ENCODE peak calls at places on chromosomes 12 and 14, in seven cellular contexts. V, N, Q, A, W, J and L are unnamed samples.

GRCh38 chr12:48972213-48973021 is 882 bp upstream of the WNT10B start:
- DNase-seq in V (peak), N (peak), Q (peak), A (no peak), W (no peak), J (peak), L (no peak)

GRCh38 chr12:50580436-50580835 is 75.7 kb downstream of the DIP2B start:
- DNase-seq in V (no peak), N (no peak), Q (no peak), A (no peak), W (no peak), J (no peak), L (no peak)

GRCh38 chr14:104360522-104360921 is 219.0 kb upstream of the C14orf180 start:
- DNase-seq in V (peak), N (no peak), Q (no peak), A (no peak), W (no peak), J (no peak), L (no peak)

GRCh38 chr12:114529956-114530355 is 124.0 kb upstream of the TBX5 start:
- DNase-seq in V (no peak), N (no peak), Q (no peak), A (no peak), W (no peak), J (peak), L (no peak)

GRCh38 chr12:116309343-116309742 is 31.9 kb upstream of the MED13L start:
- DNase-seq in V (no peak), N (no peak), Q (no peak), A (no peak), W (no peak), J (no peak), L (no peak)

GRCh38 chr12:105698047-105698446 is 367.6 kb downstream of the C12orf75 start:
- DNase-seq in V (no peak), N (peak), Q (no peak), A (no peak), W (no peak), J (no peak), L (peak)

GRCh38 chr12:101829639-101830390 is 944 bp downstream of the GNPTAB start:
- DNase-seq in V (peak), N (peak), Q (no peak), A (no peak), W (no peak), J (no peak), L (peak)

GRCh38 chr12:123474493-123475255 is 16.7 kb downstream of the SNRNP35 start:
- DNase-seq in V (no peak), N (no peak), Q (no peak), A (no peak), W (no peak), J (no peak), L (no peak)

GRCh38 chr12:58858030-58858429 is 62.3 kb downstream of the LRIG3 start:
- DNase-seq in V (no peak), N (no peak), Q (no peak), A (no peak), W (no peak), J (no peak), L (no peak)

GRCh38 chr14:74793506-74794155 is 30.5 kb downstream of the YLPM1 start:
- DNase-seq in V (no peak), N (peak), Q (no peak), A (no peak), W (no peak), J (no peak), L (peak)

GRCh38 chr12:56991319-56991906 is 14.9 kb downstream of the ZBTB39 start:
- DNase-seq in V (peak), N (no peak), Q (no peak), A (no peak), W (no peak), J (no peak), L (no peak)

GRCh38 chr14:100654814-100655795 is 67.9 kb upstream of the BEGAIN start:
- DNase-seq in V (peak), N (no peak), Q (no peak), A (no peak), W (no peak), J (peak), L (peak)

GRCh38 chr12:3003593-3003992 is 44.4 kb downstream of the TEAD4 start:
- DNase-seq in V (peak), N (no peak), Q (no peak), A (no peak), W (no peak), J (no peak), L (peak)

GRCh38 chr12:130744274-130744673 is 28.2 kb upstream of the RIMBP2 start:
- DNase-seq in V (no peak), N (no peak), Q (no peak), A (no peak), W (no peak), J (no peak), L (no peak)

GRCh38 chr14:51517116-51517515 is 134.6 kb upstream of the FRMD6 start:
- DNase-seq in V (no peak), N (no peak), Q (no peak), A (no peak), W (no peak), J (no peak), L (no peak)

GRCh38 chr12:28390716-28391452 is 200.6 kb downstream of the CCDC91 start:
- DNase-seq in V (no peak), N (no peak), Q (peak), A (no peak), W (no peak), J (no peak), L (no peak)

GRCh38 chr12:5377997-5378596 is 53.8 kb upstream of the NTF3 start:
- DNase-seq in V (no peak), N (no peak), Q (no peak), A (no peak), W (no peak), J (no peak), L (no peak)

GRCh38 chr12:22543246-22544037 is 900 bp downstream of the C2CD5 start:
- DNase-seq in V (peak), N (no peak), Q (peak), A (no peak), W (peak), J (no peak), L (peak)

GRCh38 chr14:66643344-66643743 is 135.4 kb downstream of the GPHN start:
- DNase-seq in V (no peak), N (no peak), Q (peak), A (no peak), W (no peak), J (no peak), L (no peak)

GRCh38 chr12:105672576-105672975 is 342.1 kb downstream of the C12orf75 start:
- DNase-seq in V (no peak), N (peak), Q (no peak), A (no peak), W (no peak), J (no peak), L (no peak)

GRCh38 chr12:12691549-12691948 is 4.4 kb downstream of the GPR19 start:
- DNase-seq in V (no peak), N (no peak), Q (no peak), A (no peak), W (no peak), J (no peak), L (no peak)

GRCh38 chr14:31898835-31899528 is 178.1 kb upstream of the ARHGAP5 start:
- DNase-seq in V (no peak), N (no peak), Q (no peak), A (no peak), W (no peak), J (no peak), L (no peak)

GRCh38 chr12:91922674-91923073 is 223.0 kb downstream of the BTG1 start:
- DNase-seq in V (no peak), N (peak), Q (peak), A (no peak), W (no peak), J (peak), L (no peak)

GRCh38 chr12:52561880-52562449 is 9.0 kb upstream of the KRT71 start:
- DNase-seq in V (peak), N (peak), Q (no peak), A (no peak), W (no peak), J (peak), L (peak)

GRCh38 chr12:46430340-46430948 is 57.9 kb upstream of the SLC38A2 start:
- DNase-seq in V (no peak), N (peak), Q (peak), A (no peak), W (no peak), J (peak), L (peak)

GRCh38 chr14:94768521-94769412 is 1.1 kb downstream of the GSC start:
- DNase-seq in V (peak), N (no peak), Q (no peak), A (no peak), W (no peak), J (no peak), L (peak)

GRCh38 chr12:67441736-67442346 is 172.7 kb downstream of the CAND1 start:
- DNase-seq in V (peak), N (peak), Q (peak), A (peak), W (peak), J (peak), L (peak)

GRCh38 chr12:85138833-85139232 is 102.7 kb downstream of the LRRIQ1 start:
- DNase-seq in V (no peak), N (no peak), Q (no peak), A (no peak), W (no peak), J (no peak), L (no peak)

GRCh38 chr12:108394196-108394595 is 55.1 kb upstream of the CMKLR1 start:
- DNase-seq in V (no peak), N (no peak), Q (no peak), A (no peak), W (no peak), J (no peak), L (no peak)

GRCh38 chr12:58176296-58176869 is 235.0 kb downstream of the ATP23 start:
- DNase-seq in V (peak), N (peak), Q (peak), A (peak), W (peak), J (peak), L (peak)

DNA sequence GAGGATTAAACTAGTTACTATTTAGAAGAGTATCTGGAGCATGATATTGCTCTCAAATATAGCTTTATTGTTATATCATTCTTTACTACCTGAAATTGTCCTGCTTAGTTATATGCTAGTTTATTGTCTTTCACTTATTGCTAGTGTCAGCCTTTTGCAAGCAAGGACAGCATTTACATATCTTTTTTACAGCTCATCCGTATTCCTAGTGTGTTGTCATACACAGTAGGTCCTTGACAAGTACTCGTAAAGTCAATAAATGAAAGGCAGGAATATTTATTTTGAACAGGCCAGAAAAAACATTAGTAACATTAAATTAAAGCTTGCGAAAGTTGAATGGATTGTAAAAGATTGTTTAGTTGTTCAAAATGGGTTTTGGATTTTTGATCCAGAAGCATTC is 35.0 kb downstream of the CRADD start:
- DNase-seq in V (no peak), N (no peak), Q (no peak), A (no peak), W (no peak), J (no peak), L (no peak)
- H2AK5ac ChIP-seq in V (no peak), N (no peak), Q (no peak), A (no peak), W (no peak), J (no peak), L (no peak)

GRCh38 chr14:101843038-101843437 is 81.5 kb downstream of the PPP2R5C start:
- DNase-seq in V (no peak), N (no peak), Q (no peak), A (no peak), W (no peak), J (no peak), L (no peak)

GRCh38 chr14:101839236-101839635 is 77.7 kb downstream of the PPP2R5C start:
- DNase-seq in V (no peak), N (no peak), Q (no peak), A (no peak), W (no peak), J (no peak), L (no peak)

GRCh38 chr14:101840649-101841365 is 79.3 kb downstream of the PPP2R5C start:
- DNase-seq in V (no peak), N (no peak), Q (no peak), A (no peak), W (no peak), J (no peak), L (peak)

GRCh38 chr14:101838476-101838875 is 77.0 kb downstream of the PPP2R5C start:
- DNase-seq in V (no peak), N (no peak), Q (no peak), A (no peak), W (no peak), J (no peak), L (no peak)

DNA sequence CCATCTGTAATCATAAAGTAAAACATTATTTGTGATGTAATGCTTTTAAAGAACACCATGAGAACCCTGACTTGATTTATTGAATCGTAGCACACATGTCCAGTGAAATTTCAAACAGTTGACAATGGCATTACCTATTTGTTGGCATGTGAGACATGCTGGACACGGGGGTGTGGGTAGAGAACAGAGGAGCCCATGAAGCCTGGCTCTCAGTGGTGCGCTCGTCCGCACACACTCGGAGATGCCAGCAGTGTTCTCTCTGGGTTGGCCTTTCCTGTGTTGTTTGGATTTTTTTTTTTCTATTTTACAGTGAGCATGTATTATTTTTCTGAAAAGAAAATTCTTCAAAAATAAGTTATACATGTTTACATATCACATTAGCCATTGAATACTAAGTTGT is 78.2 kb downstream of the PPP2R5C start:
- DNase-seq in V (no peak), N (no peak), Q (no peak), A (no peak), W (no peak), J (no peak), L (no peak)
- H3K9ac ChIP-seq in V (no peak), N (no peak), Q (no peak), A (no peak), W (no peak), J (no peak), L (no peak)

DNA sequence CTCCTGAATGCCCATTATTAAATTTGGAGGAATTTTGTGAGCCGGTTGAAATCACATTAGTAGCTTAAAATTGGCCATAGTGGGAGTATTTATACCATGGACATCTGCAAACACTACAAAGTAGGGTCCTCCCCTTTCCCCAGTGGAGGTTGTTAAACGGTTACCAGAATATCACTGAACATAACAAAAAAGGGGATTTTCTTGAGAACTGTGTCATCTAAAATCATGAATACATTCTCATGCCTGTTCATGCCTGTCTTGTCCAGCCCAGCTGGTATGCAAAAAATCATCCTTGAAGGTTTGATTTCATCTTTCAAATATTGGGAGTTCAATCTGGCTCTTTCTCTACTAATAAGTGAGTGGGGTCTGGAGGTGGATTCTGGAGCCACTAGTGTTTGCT is 96.4 kb downstream of the OTOGL start:
- DNase-seq in V (no peak), N (no peak), Q (no peak), A (no peak), W (no peak), J (no peak), L (no peak)
- H2AK5ac ChIP-seq in V (no peak), N (no peak), Q (no peak), A (no peak), W (no peak), J (no peak), L (no peak)

GRCh38 chr12:75977590-75977951 is 54.0 kb downstream of the PHLDA1 start:
- DNase-seq in V (no peak), N (no peak), Q (no peak), A (no peak), W (no peak), J (no peak), L (no peak)

GRCh38 chr12:75977952-75978671 is 53.5 kb downstream of the PHLDA1 start:
- DNase-seq in V (no peak), N (peak), Q (peak), A (peak), W (peak), J (peak), L (peak)

GRCh38 chr12:75979181-75979580 is 52.4 kb downstream of the PHLDA1 start:
- DNase-seq in V (no peak), N (peak), Q (peak), A (no peak), W (no peak), J (no peak), L (no peak)

GRCh38 chr12:75976913-75977312 is 54.7 kb downstream of the PHLDA1 start:
- DNase-seq in V (no peak), N (no peak), Q (no peak), A (no peak), W (no peak), J (no peak), L (no peak)

DNA sequence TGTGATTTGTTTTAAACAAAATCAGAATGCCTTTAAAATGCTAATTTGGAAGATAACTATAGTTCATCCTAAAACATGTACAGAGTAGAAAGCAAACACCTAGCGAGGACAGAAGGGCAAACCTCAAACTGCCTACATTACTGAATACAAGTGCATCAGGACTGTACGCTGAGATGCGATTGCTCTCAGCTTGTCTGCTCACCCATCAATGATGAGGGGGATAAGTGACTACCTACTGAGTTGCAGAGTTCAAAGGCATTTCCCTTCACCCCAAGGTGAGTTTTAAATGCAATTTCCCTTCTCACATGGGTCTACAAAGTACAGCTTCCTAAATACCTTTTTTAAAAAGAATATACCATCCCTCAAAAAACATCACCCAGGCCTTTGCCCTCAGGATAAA is 52.9 kb downstream of the PHLDA1 start:
- DNase-seq in V (no peak), N (no peak), Q (no peak), A (no peak), W (no peak), J (no peak), L (no peak)
- H3K9ac ChIP-seq in V (no peak), N (peak), Q (peak), A (no peak), W (no peak), J (no peak), L (no peak)